ENCODE peak calls at places on chromosomes 11 and 22, in four cellular contexts. Q is head of caudate nucleus; D is activated CD4-positive, CD25-positive, alpha-beta regulatory T cell treated with anti-CD3 and anti-CD28 coated beads, Interleukin-2, amount 50 U/mL, for 72 hours; A is H9. G is an unnamed sample.
A peak's percentile ranks its signal among the peaks of the same experiment; 100 is the strongest.

GRCh38 chr22:47434336-47435203 is 672.1 kb downstream of the TBC1D22A start:
- DNase-seq in Q (no peak), D (no peak), A (no peak), G (no peak)

GRCh38 chr11:65903068-65903481 is 2.9 kb upstream of the FOSL1 start:
- DNase-seq in Q (no peak), D (no peak), A (peak; percentile 70), G (peak; percentile 96)

GRCh38 chr22:17862646-17863181 is 88.4 kb upstream of the BID start:
- DNase-seq in Q (no peak), D (no peak), A (no peak), G (no peak)

GRCh38 chr11:17351510-17352176 is at the start of gene NCR3LG1:
- DNase-seq in Q (peak; percentile 57), D (peak; percentile 45), A (peak; percentile 57), G (peak; percentile 40)

GRCh38 chr11:119065369-119065768 is 2.2 kb upstream of the VPS11 start:
- DNase-seq in Q (no peak), D (no peak), A (peak; percentile 49), G (peak; percentile 68)

GRCh38 chr22:45934659-45935341 is 42.2 kb downstream of the WNT7B start:
- DNase-seq in Q (no peak), D (no peak), A (no peak), G (no peak)

GRCh38 chr11:72358461-72359405 is 75.6 kb downstream of the CLPB start:
- DNase-seq in Q (no peak), D (no peak), A (no peak), G (no peak)

GRCh38 chr11:26537341-26537740 is 34.7 kb downstream of the MUC15 start:
- DNase-seq in Q (no peak), D (no peak), A (no peak), G (no peak)

GRCh38 chr11:8932564-8933180 is at the start of gene C11orf16:
- DNase-seq in Q (no peak), D (no peak), A (peak; percentile 67), G (peak; percentile 78)

GRCh38 chr11:3877252-3878035 is 22.0 kb downstream of the STIM1 start:
- DNase-seq in Q (no peak), D (no peak), A (no peak), G (peak; percentile 24)

GRCh38 chr11:1939006-1939626 is 8.0 kb upstream of the MRPL23 start:
- DNase-seq in Q (peak; percentile 6), D (peak; percentile 24), A (no peak), G (no peak)

GRCh38 chr11:93000511-93001476 is 31.3 kb downstream of the MTNR1B start:
- DNase-seq in Q (no peak), D (no peak), A (no peak), G (no peak)

GRCh38 chr22:36910461-36910860 is 3.0 kb upstream of the CSF2RB start:
- DNase-seq in Q (no peak), D (no peak), A (no peak), G (no peak)

GRCh38 chr22:40955516-40955915 is 4.3 kb downstream of the RBX1 start:
- DNase-seq in Q (no peak), D (no peak), A (no peak), G (no peak)

GRCh38 chr22:42962295-42963230 is 52.4 kb downstream of the PACSIN2 start:
- DNase-seq in Q (no peak), D (no peak), A (no peak), G (peak; percentile 53)

GRCh38 chr11:118435233-118435892 is 929 bp upstream of the KMT2A start:
- DNase-seq in Q (peak; percentile 56), D (peak; percentile 64), A (peak; percentile 93), G (peak; percentile 91)

GRCh38 chr11:5280582-5281102 is 10.9 kb upstream of the HBE1 start:
- DNase-seq in Q (no peak), D (no peak), A (peak; percentile 69), G (peak; percentile 97)

GRCh38 chr11:2944953-2945756 is 15.9 kb upstream of the PHLDA2 start:
- DNase-seq in Q (peak; percentile 81), D (no peak), A (peak; percentile 88), G (peak; percentile 81)

GRCh38 chr22:44256085-44256484 is 56.7 kb downstream of the SHISAL1 start:
- DNase-seq in Q (no peak), D (no peak), A (peak; percentile 25), G (peak; percentile 28)

GRCh38 chr11:64677441-64678023 is 45.5 kb downstream of the NRXN2 start:
- DNase-seq in Q (no peak), D (no peak), A (no peak), G (no peak)

GRCh38 chr22:40190501-40190900 is 12.8 kb downstream of the TNRC6B start:
- DNase-seq in Q (no peak), D (no peak), A (no peak), G (no peak)

GRCh38 chr11:2553198-2553597 is 108.4 kb downstream of the KCNQ1 start:
- DNase-seq in Q (no peak), D (no peak), A (no peak), G (no peak)

GRCh38 chr11:42951266-42951665 is 360.5 kb upstream of the API5 start:
- DNase-seq in Q (no peak), D (no peak), A (no peak), G (no peak)

GRCh38 chr11:65577756-65578109 is 1.9 kb downstream of the EHBP1L1 start:
- DNase-seq in Q (no peak), D (no peak), A (no peak), G (no peak)

GRCh38 chr11:90113541-90113940 is 20.9 kb upstream of the NAALAD2 start:
- DNase-seq in Q (no peak), D (no peak), A (no peak), G (no peak)

GRCh38 chr22:47356433-47357011 is 594.1 kb downstream of the TBC1D22A start:
- DNase-seq in Q (no peak), D (no peak), A (no peak), G (no peak)

GRCh38 chr11:100978442-100978841 is 151.2 kb downstream of the PGR start:
- DNase-seq in Q (no peak), D (no peak), A (peak; percentile 32), G (peak; percentile 55)

GRCh38 chr11:90332415-90332814 is 109.6 kb upstream of the CHORDC1 start:
- DNase-seq in Q (no peak), D (no peak), A (no peak), G (no peak)

GRCh38 chr11:94400839-94401772 is at the start of gene GPR83:
- DNase-seq in Q (peak; percentile 23), D (no peak), A (peak; percentile 64), G (peak; percentile 82)

GRCh38 chr11:14748093-14748492 is 104.5 kb downstream of the PDE3B start:
- DNase-seq in Q (no peak), D (no peak), A (no peak), G (no peak)

GRCh38 chr11:132631956-132632355 is 900.3 kb downstream of the OPCML start:
- DNase-seq in Q (no peak), D (no peak), A (no peak), G (no peak)

GRCh38 chr22:23182289-23183106 is 2.2 kb downstream of the BCR start:
- DNase-seq in Q (no peak), D (peak; percentile 44), A (no peak), G (peak; percentile 70)

GRCh38 chr11:68990995-68991780 is 10.4 kb upstream of the MRGPRD start:
- DNase-seq in Q (peak; percentile 3), D (no peak), A (peak; percentile 14), G (no peak)

GRCh38 chr11:12448131-12448939 is 71.0 kb downstream of the PARVA start:
- DNase-seq in Q (no peak), D (no peak), A (no peak), G (no peak)

GRCh38 chr11:1109101-1109917 is 34.6 kb downstream of the MUC2 start:
- DNase-seq in Q (no peak), D (no peak), A (no peak), G (no peak)

GRCh38 chr11:124551987-124552386 is 8.5 kb upstream of the OR8B12 start:
- DNase-seq in Q (no peak), D (no peak), A (no peak), G (peak; percentile 17)

GRCh38 chr11:10382518-10382917 is 72.5 kb upstream of the AMPD3 start:
- DNase-seq in Q (no peak), D (no peak), A (peak; percentile 81), G (peak; percentile 61)

GRCh38 chr11:114821626-114822025 is 143.3 kb downstream of the NXPE2 start:
- DNase-seq in Q (peak; percentile 40), D (no peak), A (peak; percentile 65), G (peak; percentile 64)

GRCh38 chr22:29040385-29041275 is 21.0 kb downstream of the C22orf31 start:
- DNase-seq in Q (peak; percentile 66), D (peak; percentile 54), A (peak; percentile 62), G (peak; percentile 79)

GRCh38 chr11:1304376-1304775 is 5.1 kb downstream of the TOLLIP start:
- DNase-seq in Q (no peak), D (no peak), A (no peak), G (no peak)

G was measured in mesendoderm.